ENCODE peak calls at places on chromosomes 3 and 15, in eight cellular contexts. One of them, this sample, is unnamed.

GRCh38 chr3:113151475-113152031 is 59.8 kb upstream of the BOC start:
- DNase-seq in T-helper 17 cell: no peak
- DNase-seq in NCI-H1417: peak
- DNase-seq in A549: no peak
- DNase-seq in prostate gland: no peak
- DNase-seq in AG10803: peak
- DNase-seq in naive thymus-derived CD8-positive, alpha-beta T cell: no peak
- DNase-seq in fibroblast of mammary gland: peak
- DNase-seq in this sample: no peak

GRCh38 chr15:28930476-28931291 is 44.9 kb downstream of the APBA2 start:
- DNase-seq in AG10803: no peak
- DNase-seq in T-helper 17 cell: no peak
- DNase-seq in A549: no peak
- DNase-seq in fibroblast of mammary gland: no peak
- DNase-seq in prostate gland: no peak
- DNase-seq in NCI-H1417: no peak
- DNase-seq in naive thymus-derived CD8-positive, alpha-beta T cell: no peak
- DNase-seq in this sample: no peak

GRCh38 chr15:101641134-101641764 is 10.9 kb downstream of the TM2D3 start:
- DNase-seq in fibroblast of mammary gland: peak
- DNase-seq in NCI-H1417: peak
- DNase-seq in prostate gland: peak
- DNase-seq in T-helper 17 cell: peak
- DNase-seq in naive thymus-derived CD8-positive, alpha-beta T cell: peak
- DNase-seq in AG10803: peak
- DNase-seq in A549: peak
- DNase-seq in this sample: peak

GRCh38 chr3:99504258-99504657 is 134.1 kb upstream of the COL8A1 start:
- DNase-seq in T-helper 17 cell: no peak
- DNase-seq in naive thymus-derived CD8-positive, alpha-beta T cell: no peak
- DNase-seq in fibroblast of mammary gland: peak
- DNase-seq in AG10803: peak
- DNase-seq in A549: no peak
- DNase-seq in NCI-H1417: no peak
- DNase-seq in prostate gland: no peak
- DNase-seq in this sample: no peak

GRCh38 chr3:128969993-128970740 is 23.7 kb downstream of the CFAP92 start:
- DNase-seq in NCI-H1417: peak
- DNase-seq in naive thymus-derived CD8-positive, alpha-beta T cell: peak
- DNase-seq in AG10803: peak
- DNase-seq in prostate gland: no peak
- DNase-seq in A549: no peak
- DNase-seq in T-helper 17 cell: peak
- DNase-seq in fibroblast of mammary gland: peak
- DNase-seq in this sample: peak

GRCh38 chr3:63967675-63968611 is 55.4 kb downstream of the PSMD6 start:
- DNase-seq in AG10803: peak
- DNase-seq in fibroblast of mammary gland: peak
- DNase-seq in T-helper 17 cell: peak
- DNase-seq in NCI-H1417: no peak
- DNase-seq in A549: no peak
- DNase-seq in prostate gland: no peak
- DNase-seq in naive thymus-derived CD8-positive, alpha-beta T cell: peak
- DNase-seq in this sample: peak

GRCh38 chr15:58981808-58982475 is 5.5 kb upstream of the RNF111 start:
- DNase-seq in prostate gland: no peak
- DNase-seq in T-helper 17 cell: no peak
- DNase-seq in A549: no peak
- DNase-seq in NCI-H1417: no peak
- DNase-seq in naive thymus-derived CD8-positive, alpha-beta T cell: peak
- DNase-seq in AG10803: no peak
- DNase-seq in fibroblast of mammary gland: no peak
- DNase-seq in this sample: no peak

GRCh38 chr3:27714101-27714526 is 8.0 kb downstream of the EOMES start:
- DNase-seq in NCI-H1417: no peak
- DNase-seq in naive thymus-derived CD8-positive, alpha-beta T cell: no peak
- DNase-seq in AG10803: no peak
- DNase-seq in T-helper 17 cell: no peak
- DNase-seq in prostate gland: no peak
- DNase-seq in fibroblast of mammary gland: no peak
- DNase-seq in A549: no peak
- DNase-seq in this sample: no peak

GRCh38 chr3:72411843-72412242 is 436.4 kb downstream of the SHQ1 start:
- DNase-seq in T-helper 17 cell: no peak
- DNase-seq in AG10803: no peak
- DNase-seq in A549: no peak
- DNase-seq in naive thymus-derived CD8-positive, alpha-beta T cell: no peak
- DNase-seq in prostate gland: no peak
- DNase-seq in NCI-H1417: no peak
- DNase-seq in fibroblast of mammary gland: no peak
- DNase-seq in this sample: peak

GRCh38 chr3:196604548-196604947 is 34.9 kb upstream of the NRROS start:
- DNase-seq in A549: no peak
- DNase-seq in NCI-H1417: no peak
- DNase-seq in naive thymus-derived CD8-positive, alpha-beta T cell: peak
- DNase-seq in AG10803: no peak
- DNase-seq in T-helper 17 cell: peak
- DNase-seq in fibroblast of mammary gland: no peak
- DNase-seq in prostate gland: no peak
- DNase-seq in this sample: no peak

GRCh38 chr3:186775999-186776398 is 7.4 kb upstream of the EIF4A2 start:
- DNase-seq in AG10803: no peak
- DNase-seq in fibroblast of mammary gland: no peak
- DNase-seq in naive thymus-derived CD8-positive, alpha-beta T cell: no peak
- DNase-seq in prostate gland: no peak
- DNase-seq in NCI-H1417: no peak
- DNase-seq in A549: no peak
- DNase-seq in T-helper 17 cell: no peak
- DNase-seq in this sample: no peak

GRCh38 chr3:45110185-45110833 is 35.9 kb downstream of the CDCP1 start:
- DNase-seq in NCI-H1417: no peak
- DNase-seq in T-helper 17 cell: no peak
- DNase-seq in fibroblast of mammary gland: no peak
- DNase-seq in AG10803: no peak
- DNase-seq in A549: no peak
- DNase-seq in prostate gland: no peak
- DNase-seq in naive thymus-derived CD8-positive, alpha-beta T cell: peak
- DNase-seq in this sample: no peak

GRCh38 chr15:51088585-51088984 is 6.1 kb downstream of the TNFAIP8L3 start:
- DNase-seq in prostate gland: no peak
- DNase-seq in A549: no peak
- DNase-seq in AG10803: no peak
- DNase-seq in naive thymus-derived CD8-positive, alpha-beta T cell: no peak
- DNase-seq in T-helper 17 cell: no peak
- DNase-seq in NCI-H1417: peak
- DNase-seq in fibroblast of mammary gland: no peak
- DNase-seq in this sample: no peak

GRCh38 chr15:68635142-68635541 is 56.3 kb downstream of the CORO2B start:
- DNase-seq in NCI-H1417: no peak
- DNase-seq in fibroblast of mammary gland: peak
- DNase-seq in naive thymus-derived CD8-positive, alpha-beta T cell: no peak
- DNase-seq in prostate gland: no peak
- DNase-seq in T-helper 17 cell: no peak
- DNase-seq in A549: no peak
- DNase-seq in AG10803: peak
- DNase-seq in this sample: no peak

This sample was measured in endothelial cell of umbilical vein.